ENCODE peak calls at places on chromosomes 3 and 15, in four cellular contexts. One of them, this sample, is unnamed.

GRCh38 chr15:69316281-69316680 is 17.6 kb downstream of the PAQR5 start:
- DNase-seq in cardiac septum: no peak
- DNase-seq in HuH-7: no peak
- DNase-seq in hepatic stellate cell: no peak
- DNase-seq in this sample: no peak

GRCh38 chr3:43727930-43728329 is 37.2 kb downstream of the ABHD5 start:
- DNase-seq in cardiac septum: no peak
- DNase-seq in HuH-7: no peak
- DNase-seq in hepatic stellate cell: no peak
- DNase-seq in this sample: no peak

GRCh38 chr15:34754674-34755418 is at the start of gene GJD2:
- DNase-seq in cardiac septum: no peak
- DNase-seq in HuH-7: no peak
- DNase-seq in hepatic stellate cell: no peak
- DNase-seq in this sample: no peak

GRCh38 chr15:65414841-65415621 is 7.7 kb downstream of the IGDCC4 start:
- DNase-seq in cardiac septum: no peak
- DNase-seq in HuH-7: peak; percentile 80
- DNase-seq in hepatic stellate cell: no peak
- DNase-seq in this sample: no peak

GRCh38 chr3:15081960-15082664 is 16.8 kb downstream of the RBSN start:
- DNase-seq in cardiac septum: no peak
- DNase-seq in HuH-7: no peak
- DNase-seq in hepatic stellate cell: peak; percentile 14
- DNase-seq in this sample: no peak

GRCh38 chr15:40353697-40354096 is 2.9 kb downstream of the PHGR1 start:
- DNase-seq in cardiac septum: no peak
- DNase-seq in HuH-7: peak; percentile 62
- DNase-seq in hepatic stellate cell: no peak
- DNase-seq in this sample: peak; percentile 48

GRCh38 chr15:75151214-75152128 is 50.2 kb upstream of the C15orf39 start:
- DNase-seq in cardiac septum: no peak
- DNase-seq in HuH-7: no peak
- DNase-seq in hepatic stellate cell: no peak
- DNase-seq in this sample: no peak

GRCh38 chr15:58967479-58967878 is 20.0 kb upstream of the RNF111 start:
- DNase-seq in cardiac septum: no peak
- DNase-seq in HuH-7: no peak
- DNase-seq in hepatic stellate cell: no peak
- DNase-seq in this sample: no peak

GRCh38 chr3:182165234-182165633 is 453.5 kb downstream of the SOX2 start:
- DNase-seq in cardiac septum: no peak
- DNase-seq in HuH-7: no peak
- DNase-seq in hepatic stellate cell: no peak
- DNase-seq in this sample: no peak

GRCh38 chr15:20345401-20345958 is 196.1 kb downstream of the GOLGA6L6 start:
- DNase-seq in cardiac septum: no peak
- DNase-seq in HuH-7: no peak
- DNase-seq in hepatic stellate cell: peak; percentile 29
- DNase-seq in this sample: peak; percentile 80